ENCODE peak calls at places on chromosomes 11 and 22, in seven cellular contexts. E is sigmoid colon, G is GM23248, R is mesendoderm, S is endothelial cell of umbilical vein, A is lung, P is body of pancreas. F is an unnamed sample.

GRCh38 chr11:74269161-74269809 is 42.2 kb downstream of the P4HA3 start:
- DNase-seq in E (no peak), G (peak; percentile 21), R (no peak), S (no peak), A (no peak), P (no peak), F (no peak)

GRCh38 chr11:37907461-37908223 is 1309.6 kb upstream of the RAG2 start:
- DNase-seq in E (no peak), G (no peak), R (no peak), S (no peak), A (no peak), P (no peak), F (no peak)

GRCh38 chr11:112157274-112157766 is 6.6 kb downstream of the IL18 start:
- DNase-seq in E (no peak), G (peak; percentile 99), R (peak; percentile 26), S (peak; percentile 82), A (no peak), P (peak; percentile 40), F (no peak)

GRCh38 chr11:69797737-69798528 is 21.3 kb downstream of the FGF3 start:
- DNase-seq in E (no peak), G (no peak), R (no peak), S (no peak), A (no peak), P (no peak), F (no peak)

GRCh38 chr11:128346808-128347207 is 240.6 kb downstream of the ETS1 start:
- DNase-seq in E (no peak), G (peak; percentile 64), R (no peak), S (peak; percentile 38), A (no peak), P (no peak), F (no peak)

GRCh38 chr22:33726294-33726711 is 194.0 kb downstream of the LARGE1 start:
- DNase-seq in E (peak; percentile 70), G (peak; percentile 75), R (no peak), S (no peak), A (no peak), P (peak; percentile 21), F (no peak)

GRCh38 chr11:68810164-68810563 is 31.6 kb downstream of the CPT1A start:
- DNase-seq in E (no peak), G (no peak), R (no peak), S (no peak), A (no peak), P (peak; percentile 67), F (no peak)

GRCh38 chr11:113690619-113691569 is 15.2 kb downstream of the TMPRSS5 start:
- DNase-seq in E (no peak), G (peak; percentile 91), R (peak; percentile 66), S (no peak), A (no peak), P (no peak), F (no peak)

GRCh38 chr11:73295259-73295995 is 12.6 kb upstream of the ARHGEF17 start:
- DNase-seq in E (no peak), G (peak; percentile 93), R (peak; percentile 89), S (peak; percentile 77), A (peak; percentile 78), P (peak; percentile 67), F (peak; percentile 65)

GRCh38 chr11:124896821-124897391 is 759 bp downstream of the ROBO4 start:
- DNase-seq in E (peak; percentile 67), G (no peak), R (no peak), S (no peak), A (no peak), P (no peak), F (no peak)

GRCh38 chr11:130427049-130427388 is 1.4 kb downstream of the ADAMTS8 start:
- DNase-seq in E (no peak), G (no peak), R (no peak), S (no peak), A (no peak), P (no peak), F (no peak)

GRCh38 chr11:130425156-130425555 is 3.3 kb downstream of the ADAMTS8 start:
- DNase-seq in E (no peak), G (no peak), R (no peak), S (no peak), A (no peak), P (no peak), F (no peak)

GRCh38 chr11:130424613-130425140 is 3.7 kb downstream of the ADAMTS8 start:
- DNase-seq in E (no peak), G (no peak), R (no peak), S (no peak), A (no peak), P (no peak), F (no peak)

GRCh38 chr11:130427581-130428211 is 713 bp downstream of the ADAMTS8 start:
- DNase-seq in E (peak; percentile 84), G (peak; percentile 58), R (peak; percentile 67), S (no peak), A (no peak), P (no peak), F (no peak)

DNA sequence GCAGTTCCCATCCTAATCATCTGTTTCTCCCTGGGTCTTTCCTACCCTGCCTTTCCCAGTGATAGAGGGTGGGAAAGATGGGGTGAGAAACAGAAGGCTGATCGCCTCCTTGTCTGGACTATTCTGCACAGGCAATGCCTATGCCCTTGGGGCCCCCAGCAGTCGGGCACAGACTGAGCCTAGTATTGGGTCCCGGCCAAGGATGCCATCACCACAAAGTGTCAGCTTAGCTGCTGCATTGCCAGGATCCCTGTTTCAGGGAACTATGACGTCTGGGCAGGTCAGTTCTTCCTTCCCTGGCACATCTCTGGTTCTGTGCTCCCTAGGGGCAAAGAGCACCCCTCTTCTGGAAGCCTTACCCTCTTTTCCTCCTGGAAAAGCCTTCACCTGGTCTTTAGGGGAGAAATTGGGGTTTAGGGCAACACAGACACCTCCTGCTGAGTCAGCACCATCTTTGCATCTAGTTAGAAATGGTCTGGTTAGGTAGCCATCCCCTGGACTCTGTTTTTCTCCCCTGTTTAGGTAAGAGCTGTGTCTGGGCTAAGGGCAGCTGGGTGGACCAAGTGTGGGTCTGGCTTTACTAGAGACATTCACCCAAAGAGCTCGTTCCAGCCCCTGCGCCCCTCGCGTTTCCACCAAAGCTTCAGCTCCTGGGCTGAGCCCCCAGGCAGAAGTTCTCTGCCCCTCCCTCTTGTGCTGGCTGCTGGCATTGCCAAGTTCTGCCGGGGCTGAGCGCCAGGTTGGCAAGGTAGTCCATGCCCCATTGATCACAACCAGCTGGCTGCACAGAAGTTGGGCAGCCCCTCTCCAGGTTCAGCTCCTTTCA is 2.0 kb downstream of the ADAMTS8 start:
- DNase-seq in E (peak; percentile 81), G (no peak), R (no peak), S (no peak), A (no peak), P (no peak), F (no peak)
- H3K4me3 ChIP-seq in E (peak overlapping the region; percentile 66), G (no peak overlapping the region), R (no peak overlapping the region), S (no peak overlapping the region), A (peak overlapping the region; percentile 35), P (no peak overlapping the region), F (no peak overlapping the region)

DNA sequence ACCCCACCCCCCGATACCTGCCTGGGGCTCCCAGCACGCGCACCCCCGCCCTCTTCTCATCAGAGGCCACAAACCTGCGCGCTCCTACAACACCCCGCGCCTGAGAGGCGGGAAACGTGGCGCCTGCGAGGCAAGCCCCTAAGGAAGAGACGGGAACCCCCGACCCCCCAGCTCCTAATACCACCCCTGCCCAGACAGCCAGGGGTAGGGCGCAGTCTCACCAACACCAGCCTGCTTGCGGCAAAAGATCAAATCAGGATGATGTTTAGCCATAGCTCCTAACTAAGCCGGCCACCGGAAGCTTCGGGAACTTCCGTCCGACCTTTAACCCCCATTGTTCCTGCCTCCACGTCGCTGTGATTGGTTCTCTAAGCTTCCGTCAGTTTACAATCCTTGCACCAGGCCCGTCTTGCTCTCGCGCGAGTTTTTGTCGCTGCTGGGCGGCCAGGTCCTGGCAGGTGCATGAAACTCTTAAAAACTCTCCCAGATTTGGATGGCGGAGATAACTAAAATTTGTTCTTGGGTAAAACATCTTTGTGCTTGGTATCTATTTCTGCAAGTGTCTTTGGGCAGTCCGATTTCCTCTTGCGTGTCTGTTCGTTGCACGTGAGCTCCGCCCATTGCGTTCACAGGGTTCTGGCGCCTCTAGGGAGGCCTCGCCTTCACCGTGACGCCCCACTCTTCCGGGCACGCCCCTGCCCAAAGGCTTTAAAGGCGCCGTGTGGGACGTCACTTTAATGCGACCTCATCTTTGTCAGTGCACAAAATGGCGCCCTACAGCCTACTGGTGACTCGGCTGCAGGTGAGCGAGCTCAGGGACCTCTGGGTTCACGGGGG is at the start of the genes ACO2 and PHF5A:
- DNase-seq in E (peak; percentile 98), G (peak; percentile 99), R (peak; percentile 99), S (peak; percentile 99), A (peak; percentile 98), P (peak; percentile 98), F (peak; percentile 99)
- H3K4me1 ChIP-seq in E (no peaks in the 10 kb centered on the region), G (peaks cover 8% of the 10 kb centered on the region), R (peaks cover 3% of the 10 kb centered on the region), S (peaks cover 17% of the 10 kb centered on the region), A (peaks cover 14% of the 10 kb centered on the region), P (peaks cover 55% of the 10 kb centered on the region), F (peaks cover 19% of the 10 kb centered on the region)

GRCh38 chr11:697811-698311 is 2.2 kb downstream of the TMEM80 start:
- DNase-seq in E (no peak), G (peak; percentile 62), R (no peak), S (no peak), A (no peak), P (no peak), F (no peak)
- H3K4me3 ChIP-seq in E (no peak overlapping the region), G (peak overlapping the region; percentile 84), R (no peak overlapping the region), S (no peak overlapping the region), A (no peak overlapping the region), P (no peak overlapping the region), F (no peak overlapping the region)

DNA sequence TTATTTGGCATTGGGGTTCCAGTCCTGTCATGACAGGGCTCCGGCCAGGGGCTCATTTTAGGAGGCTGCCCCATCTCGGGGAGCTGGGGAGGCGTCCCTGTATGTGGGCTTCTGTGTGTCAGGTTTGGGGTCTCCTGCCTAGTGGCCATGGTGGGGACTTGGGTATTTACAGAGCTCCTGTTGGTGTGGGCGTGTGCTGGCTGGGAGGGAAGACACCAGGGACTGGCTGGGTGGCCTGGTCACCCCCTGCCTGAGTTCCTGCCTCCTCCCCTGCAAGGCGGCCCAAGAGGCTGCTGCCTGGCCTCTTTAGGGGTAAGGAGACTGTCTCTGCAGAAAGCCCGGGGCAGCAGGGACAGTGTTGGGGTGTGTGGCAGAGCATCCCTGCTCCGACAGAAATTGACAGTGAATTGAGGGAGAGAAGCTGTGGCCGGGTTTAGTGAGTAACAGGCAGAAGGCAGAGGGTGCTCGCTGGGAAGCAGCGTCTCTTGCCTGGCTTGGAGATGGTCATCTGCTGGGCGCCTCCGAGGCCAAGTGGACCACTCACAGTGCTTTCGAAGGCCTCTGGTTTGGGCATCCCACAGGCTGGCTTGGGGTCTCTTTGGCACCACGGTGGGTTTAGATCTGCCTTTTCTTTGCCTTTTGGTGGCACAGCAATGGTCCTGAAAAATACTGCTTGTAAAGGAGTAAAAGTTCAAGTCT is 40.3 kb upstream of the GRAMD4 start:
- DNase-seq in E (peak; percentile 56), G (no peak), R (no peak), S (no peak), A (no peak), P (no peak), F (no peak)
- H3K4me1 ChIP-seq in E (no peaks in the 10 kb centered on the region), G (peaks cover 7% of the 10 kb centered on the region), R (peaks cover 13% of the 10 kb centered on the region), S (peaks cover 19% of the 10 kb centered on the region), A (peaks cover 16% of the 10 kb centered on the region), P (peaks cover 81% of the 10 kb centered on the region), F (peaks cover 25% of the 10 kb centered on the region)

DNA sequence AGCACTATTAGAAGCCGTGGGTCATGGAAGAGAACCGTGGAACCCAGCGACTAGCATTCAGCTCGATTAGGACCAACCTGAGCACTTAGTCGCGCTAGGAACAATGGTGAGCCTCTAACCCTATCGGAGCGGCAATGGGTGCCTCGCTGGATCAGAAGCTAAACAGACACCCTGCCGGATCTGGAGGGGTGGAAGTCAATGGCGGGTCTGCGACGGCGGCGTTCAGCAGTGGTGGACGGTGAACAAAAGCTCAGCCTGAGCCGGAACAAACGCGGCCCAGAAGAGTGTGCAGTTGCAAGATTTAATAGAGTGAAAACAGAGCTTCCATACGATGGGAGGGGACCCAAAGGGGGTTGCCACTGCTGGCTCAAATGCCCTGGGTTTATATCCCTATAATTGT is 391.8 kb upstream of the DDI1 start:
- DNase-seq in E (no peak), G (no peak), R (no peak), S (no peak), A (no peak), P (no peak), F (no peak)
- H3K4me3 ChIP-seq in E (no peak overlapping the region), G (no peak overlapping the region), R (no peak overlapping the region), S (no peak overlapping the region), A (no peak overlapping the region), P (no peak overlapping the region), F (no peak overlapping the region)

GRCh38 chr22:23285734-23286133 is 105.4 kb downstream of the BCR start:
- DNase-seq in E (no peak), G (no peak), R (no peak), S (no peak), A (no peak), P (no peak), F (no peak)
- H3K4me1 ChIP-seq in E (no peaks in the 10 kb centered on the region), G (peaks cover 11% of the 10 kb centered on the region), R (no peaks in the 10 kb centered on the region), S (peaks cover 26% of the 10 kb centered on the region), A (no peaks in the 10 kb centered on the region), P (peaks cover 12% of the 10 kb centered on the region), F (peaks cover 11% of the 10 kb centered on the region)

F was measured in naive thymus-derived CD4-positive, alpha-beta T cell.